ENCODE peak calls at places on chromosomes 12 and 14, in nine cellular contexts. One of them, this sample, is unnamed.

GRCh38 chr14:23299558-23299957 is 3.1 kb downstream of the PPP1R3E start:
- DNase-seq in foreskin fibroblast: no peak
- DNase-seq in lower leg skin: no peak
- DNase-seq in BJ: no peak
- DNase-seq in omental fat pad: no peak
- DNase-seq in tibial artery: no peak
- DNase-seq in progenitor cell of endocrine pancreas: no peak
- DNase-seq in ovary: no peak
- DNase-seq in fibroblast of the aortic adventitia: peak; percentile 84
- DNase-seq in this sample: no peak

GRCh38 chr12:46373303-46374182 is 970 bp upstream of the SLC38A2 start:
- DNase-seq in tibial artery: peak; percentile 82
- DNase-seq in progenitor cell of endocrine pancreas: peak; percentile 51
- DNase-seq in foreskin fibroblast: no peak
- DNase-seq in lower leg skin: peak; percentile 53
- DNase-seq in ovary: peak; percentile 77
- DNase-seq in BJ: no peak
- DNase-seq in omental fat pad: peak; percentile 41
- DNase-seq in fibroblast of the aortic adventitia: peak; percentile 52
- DNase-seq in this sample: no peak

GRCh38 chr12:55702861-55703260 is 4.8 kb downstream of the ITGA7 start:
- DNase-seq in foreskin fibroblast: no peak
- DNase-seq in lower leg skin: no peak
- DNase-seq in progenitor cell of endocrine pancreas: no peak
- DNase-seq in tibial artery: no peak
- DNase-seq in ovary: no peak
- DNase-seq in omental fat pad: no peak
- DNase-seq in fibroblast of the aortic adventitia: no peak
- DNase-seq in BJ: no peak
- DNase-seq in this sample: no peak

GRCh38 chr12:70031046-70031445 is 206.0 kb downstream of the MYRFL start:
- DNase-seq in omental fat pad: no peak
- DNase-seq in progenitor cell of endocrine pancreas: no peak
- DNase-seq in tibial artery: no peak
- DNase-seq in ovary: no peak
- DNase-seq in foreskin fibroblast: no peak
- DNase-seq in BJ: no peak
- DNase-seq in fibroblast of the aortic adventitia: no peak
- DNase-seq in lower leg skin: peak; percentile 42
- DNase-seq in this sample: no peak

GRCh38 chr12:111448266-111448830 is 42.6 kb downstream of the SH2B3 start:
- DNase-seq in foreskin fibroblast: no peak
- DNase-seq in BJ: no peak
- DNase-seq in fibroblast of the aortic adventitia: no peak
- DNase-seq in progenitor cell of endocrine pancreas: no peak
- DNase-seq in ovary: no peak
- DNase-seq in omental fat pad: no peak
- DNase-seq in tibial artery: peak; percentile 39
- DNase-seq in lower leg skin: peak; percentile 12
- DNase-seq in this sample: no peak

GRCh38 chr12:14187966-14188365 is 177.5 kb upstream of the ATF7IP start:
- DNase-seq in ovary: no peak
- DNase-seq in BJ: no peak
- DNase-seq in omental fat pad: no peak
- DNase-seq in tibial artery: no peak
- DNase-seq in progenitor cell of endocrine pancreas: no peak
- DNase-seq in fibroblast of the aortic adventitia: no peak
- DNase-seq in foreskin fibroblast: no peak
- DNase-seq in lower leg skin: no peak
- DNase-seq in this sample: no peak

GRCh38 chr14:95290769-95291440 is 28.8 kb downstream of the CLMN start:
- DNase-seq in progenitor cell of endocrine pancreas: no peak
- DNase-seq in BJ: no peak
- DNase-seq in lower leg skin: peak; percentile 42
- DNase-seq in ovary: no peak
- DNase-seq in foreskin fibroblast: no peak
- DNase-seq in omental fat pad: no peak
- DNase-seq in fibroblast of the aortic adventitia: no peak
- DNase-seq in tibial artery: peak; percentile 65
- DNase-seq in this sample: no peak

GRCh38 chr12:116432321-116432750 is 126.8 kb upstream of the MAP1LC3B2 start:
- DNase-seq in BJ: no peak
- DNase-seq in lower leg skin: no peak
- DNase-seq in progenitor cell of endocrine pancreas: no peak
- DNase-seq in ovary: no peak
- DNase-seq in fibroblast of the aortic adventitia: peak; percentile 96
- DNase-seq in tibial artery: no peak
- DNase-seq in foreskin fibroblast: no peak
- DNase-seq in omental fat pad: no peak
- DNase-seq in this sample: no peak

GRCh38 chr12:47900480-47901129 is 4.2 kb downstream of the VDR start:
- DNase-seq in progenitor cell of endocrine pancreas: no peak
- DNase-seq in foreskin fibroblast: no peak
- DNase-seq in tibial artery: no peak
- DNase-seq in fibroblast of the aortic adventitia: no peak
- DNase-seq in omental fat pad: no peak
- DNase-seq in BJ: no peak
- DNase-seq in ovary: no peak
- DNase-seq in lower leg skin: no peak
- DNase-seq in this sample: no peak

DNA sequence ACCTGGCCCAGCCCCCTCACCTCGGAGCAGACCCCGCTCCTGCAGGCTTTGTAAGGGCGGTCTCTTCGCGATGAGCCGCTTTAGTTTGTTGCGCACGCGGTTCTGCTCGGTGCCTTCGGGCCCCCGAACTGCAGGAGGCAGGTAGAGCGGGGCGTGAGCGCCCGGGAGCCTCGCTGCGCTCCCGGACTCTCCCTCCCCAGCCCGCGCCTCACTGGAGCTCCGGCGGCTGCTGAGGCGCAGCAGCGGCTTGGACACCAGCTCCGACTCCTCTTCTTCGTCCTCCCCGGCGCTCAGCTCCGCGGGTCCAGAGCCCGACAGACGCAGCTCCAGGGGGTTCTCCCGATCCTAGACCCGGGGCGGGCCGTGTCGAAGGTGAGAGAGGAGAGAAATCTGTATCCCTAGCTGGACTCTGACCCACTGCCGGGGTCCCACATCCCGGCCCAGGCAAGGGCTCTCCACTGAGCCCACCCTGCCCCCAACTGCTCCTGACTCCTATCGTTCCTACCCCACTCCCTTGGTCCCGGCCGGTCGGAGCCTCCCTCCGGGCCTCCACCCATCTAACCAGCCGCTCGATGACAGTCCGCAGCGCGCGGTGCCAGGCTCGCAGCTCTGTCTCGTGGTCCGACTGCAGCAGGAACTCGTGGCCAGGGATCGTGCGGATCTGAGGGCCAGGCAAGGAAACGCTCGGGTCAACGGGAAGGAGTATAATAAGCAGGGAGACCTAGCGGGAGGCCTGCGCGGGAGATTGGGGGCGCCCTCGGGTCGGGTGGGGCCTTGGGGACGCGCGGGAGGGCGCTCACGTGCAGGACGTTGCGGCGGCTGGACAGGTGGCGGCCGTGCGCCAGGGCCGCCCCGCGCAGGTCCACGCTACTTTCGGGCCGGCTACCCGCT is 4.2 kb downstream of the ARHGAP9 start:
- DNase-seq in foreskin fibroblast: no peak
- DNase-seq in BJ: no peak
- DNase-seq in omental fat pad: no peak
- DNase-seq in tibial artery: no peak
- DNase-seq in lower leg skin: no peak
- DNase-seq in ovary: peak; percentile 33
- DNase-seq in progenitor cell of endocrine pancreas: no peak
- DNase-seq in fibroblast of the aortic adventitia: peak; percentile 37
- DNase-seq in this sample: no peak
- TF ChIP-seq CTCF in foreskin fibroblast: no peak
- TF ChIP-seq CTCF in BJ: no peak
- TF ChIP-seq CTCF in omental fat pad: no peak
- TF ChIP-seq CTCF in tibial artery: no peak
- TF ChIP-seq CTCF in lower leg skin: no peak
- TF ChIP-seq CTCF in ovary: no peak
- TF ChIP-seq CTCF in progenitor cell of endocrine pancreas: no peak
- TF ChIP-seq CTCF in fibroblast of the aortic adventitia: no peak
- TF ChIP-seq CTCF in this sample: no peak

DNA sequence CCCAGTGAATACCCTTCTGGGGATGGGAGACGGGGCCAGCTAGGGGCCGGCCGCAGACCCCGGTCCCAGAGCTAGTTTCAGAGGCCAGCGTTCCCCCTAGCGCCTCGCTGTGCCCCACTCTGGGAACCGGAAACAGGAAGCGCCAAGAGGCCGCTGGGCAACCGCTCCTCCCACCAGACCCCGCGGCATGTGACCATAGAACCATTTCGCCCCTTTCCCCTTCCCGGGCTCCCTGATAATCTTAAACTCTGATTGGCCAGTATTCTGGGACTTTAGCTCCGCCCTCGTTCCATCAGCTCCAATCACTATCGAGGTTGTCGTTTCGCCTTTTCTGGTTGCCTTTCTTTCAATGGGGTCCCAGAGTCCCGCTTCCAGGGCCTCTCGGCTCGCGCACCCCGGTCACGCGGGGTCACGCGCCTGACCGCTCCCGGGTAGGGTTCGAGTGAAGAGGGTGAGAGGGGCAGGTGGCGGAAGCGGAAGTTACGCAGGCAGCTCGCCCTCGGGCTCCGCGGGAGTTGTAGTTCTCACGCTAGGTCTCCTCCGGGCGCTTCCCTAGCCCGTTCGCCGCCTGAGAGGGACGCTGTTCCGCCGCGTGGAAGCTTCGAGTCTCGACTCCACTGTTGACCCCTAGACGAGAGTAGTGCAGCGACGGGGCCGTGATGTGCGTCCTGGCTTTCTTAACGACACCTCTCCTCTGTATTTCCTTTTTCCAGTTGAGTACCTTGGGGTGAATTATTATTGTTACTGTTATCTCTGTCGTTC is at the start of gene M6PR:
- DNase-seq in ovary: peak; percentile 92
- DNase-seq in omental fat pad: peak; percentile 69
- DNase-seq in tibial artery: peak; percentile 96
- DNase-seq in progenitor cell of endocrine pancreas: peak; percentile 92
- DNase-seq in lower leg skin: peak; percentile 94
- DNase-seq in fibroblast of the aortic adventitia: peak; percentile 95
- DNase-seq in BJ: peak; percentile 78
- DNase-seq in foreskin fibroblast: peak; percentile 91
- DNase-seq in this sample: peak; percentile 79
- TF ChIP-seq CTCF in ovary: peak; percentile 31
- TF ChIP-seq CTCF in omental fat pad: no peak
- TF ChIP-seq CTCF in tibial artery: no peak
- TF ChIP-seq CTCF in progenitor cell of endocrine pancreas: peak; percentile 67
- TF ChIP-seq CTCF in lower leg skin: no peak
- TF ChIP-seq CTCF in fibroblast of the aortic adventitia: peak; percentile 66
- TF ChIP-seq CTCF in BJ: peak; percentile 71
- TF ChIP-seq CTCF in foreskin fibroblast: peak; percentile 47
- TF ChIP-seq CTCF in this sample: peak; percentile 47

DNA sequence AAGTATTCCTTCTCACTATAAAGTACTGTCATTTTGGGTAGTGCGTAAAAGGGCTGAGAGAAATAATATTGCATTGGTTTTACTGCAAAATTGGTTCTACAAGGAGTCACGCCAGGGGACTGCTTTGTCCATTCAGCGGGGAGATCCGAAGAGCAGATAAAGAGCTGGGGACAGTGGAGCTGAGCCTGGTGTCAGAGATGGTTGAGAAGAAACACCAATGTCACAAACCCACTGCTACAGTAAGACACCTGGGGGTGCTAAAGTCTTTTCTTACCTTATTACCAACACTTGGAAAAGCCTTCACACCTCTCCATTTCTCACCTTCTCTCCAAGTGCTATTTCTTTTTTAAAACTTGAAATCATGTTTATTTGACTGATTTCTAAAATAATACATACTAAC is 14.1 kb downstream of the IL31 start:
- DNase-seq in omental fat pad: no peak
- DNase-seq in BJ: no peak
- DNase-seq in lower leg skin: no peak
- DNase-seq in fibroblast of the aortic adventitia: no peak
- DNase-seq in ovary: no peak
- DNase-seq in progenitor cell of endocrine pancreas: no peak
- DNase-seq in foreskin fibroblast: no peak
- DNase-seq in tibial artery: no peak
- DNase-seq in this sample: no peak
- TF ChIP-seq CTCF in omental fat pad: no peak
- TF ChIP-seq CTCF in BJ: no peak
- TF ChIP-seq CTCF in lower leg skin: no peak
- TF ChIP-seq CTCF in fibroblast of the aortic adventitia: no peak
- TF ChIP-seq CTCF in ovary: no peak
- TF ChIP-seq CTCF in progenitor cell of endocrine pancreas: no peak
- TF ChIP-seq CTCF in foreskin fibroblast: no peak
- TF ChIP-seq CTCF in tibial artery: no peak
- TF ChIP-seq CTCF in this sample: no peak

GRCh38 chr12:2319136-2319535 is 266.3 kb downstream of the CACNA1C start:
- DNase-seq in fibroblast of the aortic adventitia: no peak
- DNase-seq in lower leg skin: no peak
- DNase-seq in tibial artery: no peak
- DNase-seq in ovary: no peak
- DNase-seq in omental fat pad: no peak
- DNase-seq in progenitor cell of endocrine pancreas: no peak
- DNase-seq in BJ: no peak
- DNase-seq in foreskin fibroblast: no peak
- DNase-seq in this sample: no peak

GRCh38 chr12:2319747-2320146 is 267.0 kb downstream of the CACNA1C start:
- DNase-seq in omental fat pad: no peak
- DNase-seq in foreskin fibroblast: no peak
- DNase-seq in fibroblast of the aortic adventitia: peak; percentile 65
- DNase-seq in tibial artery: no peak
- DNase-seq in lower leg skin: no peak
- DNase-seq in BJ: no peak
- DNase-seq in ovary: no peak
- DNase-seq in progenitor cell of endocrine pancreas: no peak
- DNase-seq in this sample: no peak

GRCh38 chr12:2318286-2318685 is 265.5 kb downstream of the CACNA1C start:
- DNase-seq in tibial artery: no peak
- DNase-seq in progenitor cell of endocrine pancreas: no peak
- DNase-seq in lower leg skin: no peak
- DNase-seq in foreskin fibroblast: no peak
- DNase-seq in omental fat pad: no peak
- DNase-seq in fibroblast of the aortic adventitia: peak; percentile 27
- DNase-seq in ovary: no peak
- DNase-seq in BJ: no peak
- DNase-seq in this sample: no peak

GRCh38 chr12:2314492-2314891 is 261.7 kb downstream of the CACNA1C start:
- DNase-seq in lower leg skin: no peak
- DNase-seq in progenitor cell of endocrine pancreas: no peak
- DNase-seq in fibroblast of the aortic adventitia: no peak
- DNase-seq in foreskin fibroblast: no peak
- DNase-seq in tibial artery: no peak
- DNase-seq in ovary: no peak
- DNase-seq in BJ: no peak
- DNase-seq in omental fat pad: no peak
- DNase-seq in this sample: no peak

GRCh38 chr12:2317819-2318218 is 265.0 kb downstream of the CACNA1C start:
- DNase-seq in ovary: no peak
- DNase-seq in progenitor cell of endocrine pancreas: no peak
- DNase-seq in lower leg skin: no peak
- DNase-seq in BJ: no peak
- DNase-seq in fibroblast of the aortic adventitia: no peak
- DNase-seq in tibial artery: no peak
- DNase-seq in omental fat pad: no peak
- DNase-seq in foreskin fibroblast: no peak
- DNase-seq in this sample: no peak
- TF ChIP-seq CTCF in ovary: no peak
- TF ChIP-seq CTCF in progenitor cell of endocrine pancreas: no peak
- TF ChIP-seq CTCF in lower leg skin: no peak
- TF ChIP-seq CTCF in BJ: no peak
- TF ChIP-seq CTCF in fibroblast of the aortic adventitia: no peak
- TF ChIP-seq CTCF in tibial artery: no peak
- TF ChIP-seq CTCF in omental fat pad: no peak
- TF ChIP-seq CTCF in foreskin fibroblast: no peak
- TF ChIP-seq CTCF in this sample: no peak